ENCODE peak calls at places on chromosomes 5 and 9, in nine cellular contexts. B is pancreas; N is HEK293T; M is T-helper 9 cell; V is amniotic stem cell; X is naive thymus-derived CD4-positive, alpha-beta T cell; Y is T-helper 2 cell; F is nephron progenitor cell; Q is endothelial cell. O is an unnamed sample.

GRCh38 chr5:164119806-164120440 is 614.5 kb downstream of the MAT2B start:
- DNase-seq in B (no peak), N (peak), M (no peak), V (no peak), X (no peak), Y (peak), F (peak), Q (no peak), O (no peak)

GRCh38 chr5:157388148-157388547 is 71.9 kb upstream of the NIPAL4 start:
- DNase-seq in B (no peak), N (no peak), M (no peak), V (no peak), X (no peak), Y (no peak), F (no peak), Q (no peak), O (no peak)

GRCh38 chr5:155620819-155621410 is 607.4 kb downstream of the KIF4B start:
- DNase-seq in B (no peak), N (no peak), M (no peak), V (no peak), X (no peak), Y (no peak), F (no peak), Q (peak), O (no peak)

GRCh38 chr5:68285857-68286611 is 70.5 kb downstream of the PIK3R1 start:
- DNase-seq in B (no peak), N (no peak), M (no peak), V (peak), X (peak), Y (peak), F (no peak), Q (no peak), O (peak)

GRCh38 chr5:68409259-68409658 is 193.7 kb downstream of the PIK3R1 start:
- DNase-seq in B (no peak), N (no peak), M (no peak), V (no peak), X (no peak), Y (no peak), F (no peak), Q (no peak), O (no peak)

GRCh38 chr5:40791715-40792139 is 6.4 kb downstream of the PRKAA1 start:
- DNase-seq in B (no peak), N (no peak), M (no peak), V (no peak), X (no peak), Y (no peak), F (no peak), Q (no peak), O (no peak)

GRCh38 chr9:97237311-97237786 is 70.1 kb upstream of the CCDC180 start:
- DNase-seq in B (no peak), N (no peak), M (no peak), V (no peak), X (no peak), Y (no peak), F (peak), Q (peak), O (no peak)

GRCh38 chr5:138370537-138370936 is 18.1 kb downstream of the KDM3B start:
- DNase-seq in B (no peak), N (no peak), M (no peak), V (no peak), X (no peak), Y (no peak), F (no peak), Q (no peak), O (no peak)

GRCh38 chr5:307306-307705 is 14.2 kb upstream of the AHRR start:
- DNase-seq in B (no peak), N (no peak), M (no peak), V (no peak), X (no peak), Y (no peak), F (no peak), Q (no peak), O (no peak)

GRCh38 chr5:134463991-134464760 is 52.5 kb upstream of the CDKN2AIPNL start:
- DNase-seq in B (peak), N (no peak), M (no peak), V (no peak), X (no peak), Y (no peak), F (no peak), Q (no peak), O (no peak)

GRCh38 chr5:115634343-115635132 is 8.7 kb upstream of the TMED7 start:
- DNase-seq in B (peak), N (peak), M (peak), V (peak), X (peak), Y (peak), F (peak), Q (peak), O (peak)

GRCh38 chr5:55220433-55221185 is 6.5 kb downstream of the MCIDAS start:
- DNase-seq in B (no peak), N (no peak), M (no peak), V (no peak), X (no peak), Y (peak), F (peak), Q (peak), O (peak)

GRCh38 chr5:80184235-80185023 is 71.4 kb downstream of the SERINC5 start:
- DNase-seq in B (no peak), N (no peak), M (no peak), V (no peak), X (no peak), Y (no peak), F (no peak), Q (no peak), O (no peak)

GRCh38 chr5:132008961-132009680 is 2.3 kb downstream of the ACSL6 start:
- DNase-seq in B (peak), N (no peak), M (no peak), V (no peak), X (no peak), Y (no peak), F (no peak), Q (no peak), O (peak)

GRCh38 chr5:33400675-33401074 is 40.1 kb upstream of the TARS1 start:
- DNase-seq in B (no peak), N (no peak), M (no peak), V (no peak), X (no peak), Y (no peak), F (no peak), Q (peak), O (no peak)

GRCh38 chr5:6633469-6634326 is 458 bp downstream of the SRD5A1 start:
- DNase-seq in B (no peak), N (peak), M (no peak), V (peak), X (no peak), Y (no peak), F (peak), Q (peak), O (peak)

GRCh38 chr9:89661391-89661949 is 56.7 kb downstream of the GADD45G start:
- DNase-seq in B (no peak), N (no peak), M (no peak), V (no peak), X (no peak), Y (no peak), F (no peak), Q (no peak), O (no peak)

GRCh38 chr5:73066466-73066865 is 53.9 kb upstream of the TMEM171 start:
- DNase-seq in B (no peak), N (no peak), M (no peak), V (peak), X (no peak), Y (peak), F (no peak), Q (no peak), O (no peak)

GRCh38 chr9:124079176-124079925 is 67.8 kb downstream of the LHX2 start:
- DNase-seq in B (no peak), N (no peak), M (no peak), V (no peak), X (no peak), Y (no peak), F (no peak), Q (no peak), O (no peak)

GRCh38 chr5:152271420-152271819 is 133.7 kb downstream of the NMUR2 start:
- DNase-seq in B (no peak), N (peak), M (no peak), V (no peak), X (no peak), Y (no peak), F (peak), Q (peak), O (peak)

GRCh38 chr9:95296761-95297160 is 20.7 kb downstream of the FANCC start:
- DNase-seq in B (no peak), N (no peak), M (no peak), V (no peak), X (no peak), Y (no peak), F (no peak), Q (no peak), O (no peak)